ENCODE peak calls at places on chromosome 5, in ten cellular contexts. V, F, L, Y, K, G, J, T, N and S are unnamed samples.

GRCh38 chr5:108521841-108522506 is 140.1 kb upstream of the FBXL17 start:
- DNase-seq in V (peak; percentile 65), F (peak; percentile 40), L (no peak), Y (no peak), K (no peak), G (no peak), J (no peak), T (peak; percentile 52), N (peak; percentile 61), S (peak; percentile 16)

GRCh38 chr5:73763300-73764032 is 137.5 kb downstream of the ARHGEF28 start:
- DNase-seq in V (no peak), F (no peak), L (no peak), Y (no peak), K (no peak), G (no peak), J (no peak), T (no peak), N (no peak), S (no peak)

GRCh38 chr5:132259061-132259851 is 1.8 kb downstream of the PDLIM4 start:
- DNase-seq in V (peak; percentile 53), F (no peak), L (peak; percentile 42), Y (no peak), K (peak; percentile 84), G (peak; percentile 69), J (no peak), T (no peak), N (peak; percentile 72), S (no peak)

GRCh38 chr5:77155179-77155839 is 55.2 kb upstream of the PDE8B start:
- DNase-seq in V (no peak), F (no peak), L (no peak), Y (peak; percentile 40), K (no peak), G (no peak), J (no peak), T (no peak), N (no peak), S (no peak)

GRCh38 chr5:67361932-67362729 is 165.5 kb upstream of the CD180 start:
- DNase-seq in V (no peak), F (no peak), L (no peak), Y (no peak), K (no peak), G (no peak), J (no peak), T (no peak), N (no peak), S (no peak)

GRCh38 chr5:118791986-118792734 is 196.2 kb downstream of the DTWD2 start:
- DNase-seq in V (peak; percentile 70), F (peak; percentile 83), L (peak; percentile 17), Y (no peak), K (no peak), G (no peak), J (peak; percentile 6), T (peak; percentile 45), N (peak; percentile 53), S (peak; percentile 82)

GRCh38 chr5:72160299-72160698 is 53.0 kb downstream of the MAP1B start:
- DNase-seq in V (no peak), F (no peak), L (no peak), Y (no peak), K (no peak), G (no peak), J (no peak), T (no peak), N (no peak), S (no peak)

GRCh38 chr5:138157626-138158025 is 18.4 kb upstream of the NME5 start:
- DNase-seq in V (no peak), F (no peak), L (no peak), Y (no peak), K (no peak), G (no peak), J (no peak), T (no peak), N (no peak), S (no peak)

GRCh38 chr5:171420429-171421231 is 1.2 kb downstream of the FGF18 start:
- DNase-seq in V (peak; percentile 74), F (no peak), L (peak; percentile 55), Y (no peak), K (peak; percentile 91), G (peak; percentile 90), J (no peak), T (no peak), N (no peak), S (peak; percentile 40)

GRCh38 chr5:138696501-138696900 is 56.7 kb upstream of the CTNNA1 start:
- DNase-seq in V (peak; percentile 56), F (no peak), L (no peak), Y (no peak), K (no peak), G (no peak), J (no peak), T (no peak), N (peak; percentile 70), S (no peak)

GRCh38 chr5:33148076-33148501 is 292.7 kb upstream of the TARS1 start:
- DNase-seq in V (no peak), F (no peak), L (no peak), Y (no peak), K (peak; percentile 66), G (peak; percentile 19), J (no peak), T (no peak), N (peak; percentile 80), S (no peak)

GRCh38 chr5:170293273-170293672 is 4.3 kb downstream of the LCP2 start:
- DNase-seq in V (no peak), F (no peak), L (no peak), Y (no peak), K (no peak), G (no peak), J (no peak), T (no peak), N (no peak), S (no peak)

GRCh38 chr5:154740957-154741356 is 14.2 kb upstream of the LARP1 start:
- DNase-seq in V (no peak), F (no peak), L (no peak), Y (no peak), K (peak; percentile 73), G (no peak), J (no peak), T (no peak), N (no peak), S (no peak)

GRCh38 chr5:110115485-110115884 is 425.8 kb downstream of the MAN2A1 start:
- DNase-seq in V (no peak), F (no peak), L (no peak), Y (no peak), K (no peak), G (no peak), J (no peak), T (no peak), N (no peak), S (no peak)

GRCh38 chr5:74141053-74141452 is 499.5 kb downstream of the ENC1 start:
- DNase-seq in V (no peak), F (no peak), L (no peak), Y (no peak), K (no peak), G (no peak), J (no peak), T (no peak), N (peak; percentile 12), S (no peak)

GRCh38 chr5:149860801-149861322 is 83.7 kb downstream of the PDE6A start:
- DNase-seq in V (no peak), F (no peak), L (no peak), Y (no peak), K (no peak), G (no peak), J (peak; percentile 41), T (no peak), N (peak; percentile 85), S (no peak)

GRCh38 chr5:91182763-91183162 is 200.4 kb downstream of the ARRDC3 start:
- DNase-seq in V (peak; percentile 50), F (no peak), L (no peak), Y (no peak), K (no peak), G (no peak), J (no peak), T (no peak), N (no peak), S (no peak)

GRCh38 chr5:106827061-106827460 is 843.7 kb downstream of the EFNA5 start:
- DNase-seq in V (no peak), F (no peak), L (no peak), Y (no peak), K (no peak), G (no peak), J (no peak), T (no peak), N (no peak), S (no peak)

GRCh38 chr5:27328480-27328879 is 290.1 kb upstream of the CDH9 start:
- DNase-seq in V (no peak), F (no peak), L (no peak), Y (no peak), K (no peak), G (no peak), J (no peak), T (no peak), N (peak; percentile 79), S (no peak)

GRCh38 chr5:38715671-38716070 is 130.1 kb upstream of the OSMR start:
- DNase-seq in V (no peak), F (no peak), L (peak; percentile 38), Y (no peak), K (no peak), G (no peak), J (no peak), T (peak; percentile 10), N (no peak), S (peak; percentile 9)

GRCh38 chr5:54651482-54652076 is 134.0 kb downstream of the SNX18 start:
- DNase-seq in V (no peak), F (peak; percentile 11), L (peak; percentile 28), Y (no peak), K (peak; percentile 80), G (peak; percentile 88), J (no peak), T (no peak), N (peak; percentile 95), S (no peak)

GRCh38 chr5:80686757-80687156 is 32.0 kb upstream of the DHFR start:
- DNase-seq in V (no peak), F (peak; percentile 22), L (no peak), Y (no peak), K (no peak), G (no peak), J (no peak), T (peak; percentile 2), N (peak; percentile 16), S (peak; percentile 27)

GRCh38 chr5:95422842-95423241 is 31.7 kb downstream of the FAM81B start:
- DNase-seq in V (no peak), F (no peak), L (no peak), Y (no peak), K (no peak), G (no peak), J (no peak), T (no peak), N (peak; percentile 56), S (no peak)

GRCh38 chr5:149838881-149839739 is 105.5 kb downstream of the PDE6A start:
- DNase-seq in V (no peak), F (no peak), L (no peak), Y (no peak), K (no peak), G (no peak), J (no peak), T (peak; percentile 22), N (peak; percentile 87), S (no peak)

GRCh38 chr5:25060575-25060974 is 415.8 kb upstream of the CDH10 start:
- DNase-seq in V (no peak), F (no peak), L (no peak), Y (no peak), K (no peak), G (no peak), J (no peak), T (no peak), N (no peak), S (no peak)

GRCh38 chr5:171342362-171343111 is 33.5 kb downstream of the TLX3 start:
- DNase-seq in V (peak; percentile 82), F (peak; percentile 82), L (no peak), Y (no peak), K (no peak), G (no peak), J (no peak), T (peak; percentile 64), N (peak; percentile 46), S (peak; percentile 81)

GRCh38 chr5:170280090-170280493 is 17.5 kb downstream of the LCP2 start:
- DNase-seq in V (peak; percentile 77), F (no peak), L (no peak), Y (no peak), K (peak; percentile 63), G (no peak), J (no peak), T (no peak), N (no peak), S (no peak)

GRCh38 chr5:138467711-138468132 is 2.4 kb downstream of the EGR1 start:
- DNase-seq in V (no peak), F (no peak), L (no peak), Y (no peak), K (no peak), G (no peak), J (no peak), T (no peak), N (no peak), S (no peak)